ENCODE peak calls at places on chromosomes 6 and 20, in six cellular contexts. Z is cardiac muscle cell, B is A549, F is transverse colon, W is HCT116, N is HL-60. I is an unnamed sample.

GRCh38 chr6:381742-382461 is 9.7 kb upstream of the IRF4 start:
- DNase-seq in W (no peak), B (no peak), Z (no peak), N (no peak), F (peak), I (no peak)

GRCh38 chr20:22805219-22805618 is 220.8 kb upstream of the FOXA2 start:
- DNase-seq in W (no peak), Z (peak), N (no peak), B (peak), F (no peak), I (peak)

GRCh38 chr6:164106345-164106769 is 691.8 kb downstream of the QKI start:
- DNase-seq in B (peak), W (no peak), Z (peak), F (no peak), N (no peak), I (no peak)

GRCh38 chr6:3696525-3696924 is 55.0 kb downstream of the PXDC1 start:
- DNase-seq in Z (peak), F (no peak), N (no peak), W (no peak), B (no peak), I (no peak)

GRCh38 chr6:34858681-34859080 is 29.2 kb downstream of the TAF11 start:
- DNase-seq in Z (no peak), W (no peak), B (no peak), N (no peak), F (no peak), I (no peak)

GRCh38 chr6:90460067-90460466 is 126.8 kb downstream of the MAP3K7 start:
- DNase-seq in N (no peak), Z (no peak), F (no peak), B (no peak), W (no peak), I (no peak)

GRCh38 chr6:13980534-13980933 is 55.8 kb downstream of the RNF182 start:
- DNase-seq in F (no peak), Z (no peak), N (no peak), W (no peak), B (no peak), I (no peak)

GRCh38 chr20:2301164-2301622 is 5.4 kb downstream of the TGM3 start:
- DNase-seq in N (peak), F (peak), Z (peak), W (no peak), B (peak), I (no peak)

GRCh38 chr6:68235192-68235812 is 399.8 kb upstream of the ADGRB3 start:
- DNase-seq in Z (peak), N (no peak), B (no peak), F (no peak), W (no peak), I (no peak)

GRCh38 chr6:13671742-13672141 is 39.9 kb downstream of the RANBP9 start:
- DNase-seq in N (peak), F (no peak), W (no peak), B (no peak), Z (no peak), I (no peak)

GRCh38 chr6:63403725-63404124 is 83.9 kb upstream of the LGSN start:
- DNase-seq in B (no peak), N (no peak), Z (no peak), F (no peak), W (no peak), I (no peak)

GRCh38 chr6:99743647-99744046 is 137.0 kb downstream of the PRDM13 start:
- DNase-seq in B (no peak), N (no peak), W (no peak), Z (no peak), F (no peak), I (no peak)

GRCh38 chr6:14316911-14317535 is 199.5 kb downstream of the CD83 start:
- DNase-seq in W (no peak), F (no peak), B (no peak), N (no peak), Z (no peak), I (no peak)

GRCh38 chr6:36986704-36987047 is 680 bp upstream of the MTCH1 start:
- DNase-seq in F (no peak), B (no peak), W (no peak), Z (no peak), N (no peak), I (no peak)

GRCh38 chr6:3414704-3415453 is 42.0 kb downstream of the SLC22A23 start:
- DNase-seq in B (no peak), W (no peak), Z (peak), N (no peak), F (no peak), I (no peak)

GRCh38 chr6:16511048-16511660 is 250.1 kb downstream of the ATXN1 start:
- DNase-seq in W (no peak), Z (peak), N (no peak), F (no peak), B (peak), I (no peak)

GRCh38 chr20:5642155-5642981 is 107.8 kb upstream of the SHLD1 start:
- DNase-seq in F (peak), N (no peak), B (no peak), Z (peak), W (no peak), I (no peak)

GRCh38 chr6:39366875-39367618 is 44.5 kb upstream of the KCNK16 start:
- DNase-seq in N (no peak), Z (no peak), W (no peak), F (no peak), B (no peak), I (no peak)

GRCh38 chr6:129369737-129370136 is 340.2 kb downstream of the ARHGAP18 start:
- DNase-seq in W (no peak), N (no peak), B (no peak), F (no peak), Z (no peak), I (no peak)

GRCh38 chr20:38307371-38308046 is 3.6 kb downstream of the BPI start:
- DNase-seq in W (no peak), Z (peak), N (no peak), B (no peak), F (no peak), I (no peak)
- H3K27ac ChIP-seq in W (no peak), Z (no peak), N (peak), B (no peak), F (no peak), I (no peak)

GRCh38 chr6:43944908-43945777 is 175.1 kb downstream of the VEGFA start:
- DNase-seq in N (no peak), F (no peak), B (no peak), W (no peak), Z (no peak), I (no peak)
- H3K27ac ChIP-seq in N (no peak), F (no peak), B (no peak), W (no peak), Z (no peak), I (no peak)

GRCh38 chr20:48938670-48939069 is 17.2 kb downstream of the ARFGEF2 start:
- DNase-seq in N (no peak), F (no peak), W (no peak), B (no peak), Z (no peak), I (no peak)
- H3K27ac ChIP-seq in N (no peak), F (no peak), W (no peak), B (no peak), Z (no peak), I (no peak)

GRCh38 chr6:152698692-152699091 is 995 bp downstream of the MYCT1 start:
- DNase-seq in N (no peak), Z (no peak), B (no peak), W (no peak), F (no peak), I (no peak)

GRCh38 chr6:152695317-152696043 is 2.2 kb upstream of the MYCT1 start:
- DNase-seq in N (no peak), F (no peak), Z (peak), W (no peak), B (no peak), I (no peak)

GRCh38 chr6:152696543-152696942 is 1.2 kb upstream of the MYCT1 start:
- DNase-seq in F (no peak), N (no peak), B (peak), W (no peak), Z (peak), I (peak)

GRCh38 chr6:152700427-152700826 is 2.7 kb downstream of the MYCT1 start:
- DNase-seq in F (no peak), Z (no peak), N (no peak), B (no peak), W (no peak), I (no peak)

GRCh38 chr6:152697634-152698033 is at the start of gene MYCT1:
- DNase-seq in Z (peak), F (no peak), N (no peak), B (no peak), W (no peak), I (no peak)
- H3K27ac ChIP-seq in Z (no peak), F (no peak), N (no peak), B (no peak), W (no peak), I (peak)

GRCh38 chr6:30103630-30104179 is 9.2 kb downstream of the TRIM31 start:
- DNase-seq in F (no peak), B (no peak), Z (no peak), N (no peak), W (no peak), I (no peak)

GRCh38 chr6:30100585-30101422 is 12.1 kb downstream of the TRIM31 start:
- DNase-seq in W (no peak), B (no peak), Z (no peak), N (peak), F (peak), I (peak)

GRCh38 chr6:30102701-30103629 is 9.9 kb downstream of the TRIM31 start:
- DNase-seq in Z (peak), B (peak), F (peak), W (peak), N (peak), I (peak)

GRCh38 chr6:30101423-30101938 is 11.4 kb downstream of the TRIM31 start:
- DNase-seq in Z (no peak), W (no peak), B (no peak), N (no peak), F (no peak), I (no peak)

GRCh38 chr6:30101939-30102700 is 10.8 kb downstream of the TRIM31 start:
- DNase-seq in W (peak), N (peak), F (peak), Z (peak), B (peak), I (peak)
- H3K27ac ChIP-seq in W (no peak), N (no peak), F (peak), Z (no peak), B (peak), I (peak)

DNA sequence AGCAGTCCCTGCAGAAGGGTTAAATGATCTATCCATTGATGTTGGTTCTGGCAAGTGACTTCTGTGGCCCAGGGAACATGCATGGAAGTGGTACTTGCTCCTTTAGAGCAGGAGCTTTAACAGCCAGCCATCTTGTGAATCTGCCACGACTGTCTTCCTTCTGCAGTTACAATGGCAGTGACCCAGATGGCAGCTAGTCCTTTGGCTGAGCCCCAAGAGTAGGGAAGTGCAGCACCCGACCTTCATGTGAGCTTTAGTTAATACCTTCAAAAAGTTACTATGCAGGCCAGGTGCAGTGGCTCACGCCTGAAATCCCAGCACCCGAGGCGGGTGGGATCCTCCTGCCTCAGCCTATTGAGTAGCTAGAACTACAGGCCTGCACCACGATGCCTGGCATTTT is 66.4 kb downstream of the POPDC3 start:
- DNase-seq in B (no peak), W (no peak), N (no peak), Z (no peak), F (no peak), I (no peak)
- H3K27ac ChIP-seq in B (no peak), W (no peak), N (no peak), Z (no peak), F (no peak), I (no peak)

GRCh38 chr6:157158897-157159296 is 164.4 kb downstream of the TMEM242 start:
- DNase-seq in F (no peak), W (no peak), Z (no peak), B (no peak), N (no peak), I (no peak)
- H3K27ac ChIP-seq in F (no peak), W (no peak), Z (peak), B (no peak), N (no peak), I (no peak)